ENCODE peak calls at places on chromosomes 5 and 9, in seven cellular contexts. J is left cardiac atrium, I is Peyer's patch, T is Calu3, N is KBM-7, F is lower leg skin, Z is neural crest cell. B is an unnamed sample.

GRCh38 chr9:85536076-85536475 is 205.7 kb downstream of the AGTPBP1 start:
- DNase-seq in Z (no peak), F (peak; percentile 24), I (no peak), T (no peak), N (no peak), J (peak; percentile 42), B (peak; percentile 13)

GRCh38 chr9:93260290-93261066 is 76.5 kb downstream of the WNK2 start:
- DNase-seq in T (no peak), Z (no peak), N (no peak), J (no peak), I (peak; percentile 31), F (peak; percentile 11), B (no peak)

GRCh38 chr9:91395553-91396470 is 27.8 kb downstream of the NFIL3 start:
- DNase-seq in T (no peak), N (peak; percentile 35), Z (no peak), F (no peak), J (no peak), I (no peak), B (peak; percentile 75)

GRCh38 chr9:129894106-129894823 is 59.0 kb downstream of the USP20 start:
- DNase-seq in T (no peak), I (no peak), Z (no peak), F (no peak), N (no peak), J (no peak), B (no peak)

GRCh38 chr5:127944125-127944524 is 139.4 kb upstream of the SLC12A2 start:
- DNase-seq in T (peak; percentile 43), N (no peak), Z (no peak), I (no peak), F (no peak), J (no peak), B (no peak)

GRCh38 chr5:122119205-122119604 is 10.1 kb upstream of the ZNF474 start:
- DNase-seq in F (no peak), N (no peak), T (no peak), J (no peak), I (no peak), Z (no peak), B (no peak)

GRCh38 chr9:133137451-133138231 is 16.6 kb upstream of the RALGDS start:
- DNase-seq in N (peak; percentile 55), J (peak; percentile 54), T (no peak), F (no peak), I (no peak), Z (no peak), B (no peak)

GRCh38 chr9:112761912-112762651 is 11.5 kb downstream of the SNX30 start:
- DNase-seq in I (no peak), N (no peak), J (no peak), F (no peak), T (no peak), Z (no peak), B (peak; percentile 30)

GRCh38 chr5:95532415-95532814 is 22.4 kb downstream of the SKIC3 start:
- DNase-seq in T (no peak), I (no peak), F (no peak), N (no peak), J (no peak), Z (no peak), B (no peak)

GRCh38 chr9:131743501-131743900 is 3.6 kb upstream of the RAPGEF1 start:
- DNase-seq in T (no peak), J (no peak), N (no peak), I (no peak), Z (no peak), F (no peak), B (peak; percentile 48)

GRCh38 chr5:180142008-180142803 is 66.8 kb downstream of the RASGEF1C start:
- DNase-seq in F (peak; percentile 5), I (no peak), Z (no peak), J (no peak), N (no peak), T (no peak), B (no peak)

GRCh38 chr9:79764377-79764776 is 192.6 kb downstream of the TLE4 start:
- DNase-seq in F (peak; percentile 31), Z (no peak), N (no peak), I (peak; percentile 49), T (no peak), J (no peak), B (peak; percentile 99)

GRCh38 chr9:122264360-122265264 is at the start of the genes MRRF and RBM18:
- DNase-seq in J (peak; percentile 93), F (peak; percentile 89), T (peak; percentile 86), I (peak; percentile 96), Z (peak; percentile 82), N (peak; percentile 96), B (peak; percentile 88)

GRCh38 chr5:156799171-156799570 is 50.9 kb upstream of the PPP1R2B start:
- DNase-seq in I (no peak), J (no peak), F (no peak), N (no peak), T (peak; percentile 24), Z (no peak), B (no peak)

GRCh38 chr9:128723352-128723865 is 518 bp downstream of the ZDHHC12 start:
- DNase-seq in J (no peak), I (no peak), N (no peak), Z (no peak), F (no peak), T (no peak), B (no peak)

GRCh38 chr9:90851444-90851843 is 49.8 kb downstream of the SYK start:
- DNase-seq in I (no peak), N (no peak), Z (no peak), F (no peak), J (no peak), T (no peak), B (no peak)

GRCh38 chr5:61637566-61637965 is 305.5 kb downstream of the ZSWIM6 start:
- DNase-seq in I (no peak), J (no peak), T (no peak), Z (peak; percentile 53), F (no peak), N (no peak), B (no peak)

GRCh38 chr9:94697972-94698581 is 28.4 kb upstream of the AOPEP start:
- DNase-seq in N (no peak), Z (no peak), F (no peak), I (no peak), T (no peak), J (no peak), B (peak; percentile 22)